ENCODE peak calls at places on chromosomes 13 and 19, in eight cellular contexts. U is AG09309, F is ovary, O is Peyer's patch, D is transverse colon, G is mesothelial cell of epicardium, L is fibroblast of the aortic adventitia, Q is dorsolateral prefrontal cortex. P is an unnamed sample.

GRCh38 chr13:73657821-73658540 is 476.2 kb downstream of the KLF12 start:
- DNase-seq in U (no peak), F (no peak), O (no peak), D (no peak), G (no peak), L (peak; percentile 70), Q (peak; percentile 69), P (no peak)

GRCh38 chr19:32436692-32437091 is 31.1 kb downstream of the DPY19L3 start:
- DNase-seq in U (no peak), F (no peak), O (no peak), D (no peak), G (no peak), L (no peak), Q (no peak), P (no peak)

GRCh38 chr13:97261254-97262015 is 39.3 kb downstream of the MBNL2 start:
- DNase-seq in U (no peak), F (no peak), O (no peak), D (no peak), G (no peak), L (no peak), Q (no peak), P (no peak)

GRCh38 chr19:5808120-5808816 is 3.4 kb downstream of the NRTN start:
- DNase-seq in U (no peak), F (no peak), O (no peak), D (no peak), G (no peak), L (no peak), Q (no peak), P (no peak)

GRCh38 chr13:31765441-31765840 is 26.1 kb downstream of the RXFP2 start:
- DNase-seq in U (peak; percentile 75), F (no peak), O (no peak), D (no peak), G (no peak), L (peak; percentile 84), Q (no peak), P (no peak)

GRCh38 chr13:42101821-42102580 is 53.6 kb downstream of the DGKH start:
- DNase-seq in U (no peak), F (no peak), O (no peak), D (no peak), G (no peak), L (no peak), Q (no peak), P (no peak)

GRCh38 chr13:31477961-31478360 is 261.4 kb upstream of the RXFP2 start:
- DNase-seq in U (peak; percentile 65), F (no peak), O (no peak), D (no peak), G (no peak), L (peak; percentile 59), Q (no peak), P (no peak)

GRCh38 chr13:82522872-82523271 is 1359.4 kb downstream of the SLITRK1 start:
- DNase-seq in U (no peak), F (no peak), O (no peak), D (no peak), G (no peak), L (no peak), Q (no peak), P (no peak)

GRCh38 chr19:34722353-34722752 is 11.7 kb upstream of the ZNF181 start:
- DNase-seq in U (no peak), F (no peak), O (no peak), D (no peak), G (no peak), L (no peak), Q (no peak), P (no peak)

GRCh38 chr13:30453727-30454126 is 12.0 kb downstream of the HMGB1 start:
- DNase-seq in U (no peak), F (no peak), O (no peak), D (no peak), G (no peak), L (no peak), Q (no peak), P (no peak)

GRCh38 chr13:30042891-30043630 is 192.6 kb upstream of the UBL3 start:
- DNase-seq in U (no peak), F (no peak), O (no peak), D (peak; percentile 41), G (no peak), L (no peak), Q (no peak), P (no peak)

GRCh38 chr13:74423434-74423833 is 289.2 kb upstream of the KLF12 start:
- DNase-seq in U (no peak), F (no peak), O (no peak), D (no peak), G (no peak), L (no peak), Q (no peak), P (no peak)

GRCh38 chr19:5823579-5824281 is 15.8 kb downstream of the FUT6 start:
- DNase-seq in U (no peak), F (no peak), O (no peak), D (peak; percentile 54), G (no peak), L (no peak), Q (no peak), P (peak; percentile 36)

GRCh38 chr13:59880468-59880867 is 283.3 kb downstream of the DIAPH3 start:
- DNase-seq in U (no peak), F (no peak), O (no peak), D (no peak), G (no peak), L (no peak), Q (no peak), P (no peak)

GRCh38 chr13:32309812-32310706 is 5.1 kb downstream of the ZAR1L start:
- DNase-seq in U (no peak), F (no peak), O (no peak), D (peak; percentile 12), G (no peak), L (peak; percentile 85), Q (no peak), P (peak; percentile 26)

GRCh38 chr13:106683179-106683578 is 115.2 kb upstream of the ARGLU1 start:
- DNase-seq in U (no peak), F (no peak), O (no peak), D (no peak), G (no peak), L (no peak), Q (no peak), P (no peak)

GRCh38 chr13:74819549-74819948 is 662.4 kb downstream of the TBC1D4 start:
- DNase-seq in U (no peak), F (no peak), O (no peak), D (no peak), G (no peak), L (peak; percentile 21), Q (no peak), P (no peak)

GRCh38 chr19:412356-413355 is 3.7 kb upstream of the C2CD4C start:
- DNase-seq in U (no peak), F (no peak), O (no peak), D (no peak), G (peak; percentile 13), L (no peak), Q (peak; percentile 31), P (no peak)

GRCh38 chr13:35992964-35993363 is 138.2 kb downstream of the DCLK1 start:
- DNase-seq in U (no peak), F (no peak), O (no peak), D (no peak), G (no peak), L (peak; percentile 32), Q (peak; percentile 67), P (no peak)

GRCh38 chr19:33235269-33235995 is 9.8 kb upstream of the SLC7A10 start:
- DNase-seq in U (peak; percentile 11), F (peak; percentile 78), O (peak; percentile 95), D (peak; percentile 87), G (no peak), L (peak; percentile 72), Q (peak; percentile 78), P (peak; percentile 94)

GRCh38 chr19:38252385-38252784 is 3.8 kb downstream of the PPP1R14A start:
- DNase-seq in U (no peak), F (no peak), O (no peak), D (no peak), G (no peak), L (no peak), Q (no peak), P (no peak)
- TF ChIP-seq CTCF in U (no peak), F (no peak), O (no peak), D (no peak), G (no peak), L (no peak), Q (no peak), P (no peak)

DNA sequence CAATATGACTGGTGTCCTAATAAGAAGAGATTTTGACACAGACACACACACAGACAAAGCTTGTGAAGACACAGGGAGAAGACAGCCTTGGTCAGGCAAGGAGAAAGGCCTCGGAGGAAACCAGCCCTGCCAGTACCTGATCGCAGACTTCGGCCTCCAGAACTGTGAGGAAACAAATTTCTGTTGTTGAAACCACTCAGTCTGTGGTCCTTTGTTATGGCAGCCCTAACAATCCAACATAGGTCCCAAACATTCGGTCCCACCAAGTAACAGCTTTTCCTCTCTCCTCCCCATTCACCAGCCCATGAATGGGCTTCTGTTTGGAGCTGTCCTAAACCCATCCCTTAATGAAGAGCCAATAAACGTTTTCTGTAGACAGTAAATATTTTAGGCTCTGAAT is 36.4 kb upstream of the UBAC2 start:
- DNase-seq in U (no peak), F (no peak), O (no peak), D (no peak), G (no peak), L (no peak), Q (no peak), P (no peak)
- TF ChIP-seq CTCF in U (no peak), F (no peak), O (no peak), D (no peak), G (no peak), L (no peak), Q (no peak), P (no peak)

GRCh38 chr19:10418281-10419199 is 1.8 kb upstream of the PDE4A start:
- DNase-seq in U (no peak), F (no peak), O (no peak), D (no peak), G (no peak), L (peak; percentile 22), Q (no peak), P (no peak)
- TF ChIP-seq CTCF in U (peak; percentile 15), F (no peak), O (no peak), D (no peak), G (no peak), L (peak; percentile 12), Q (no peak), P (no peak)

DNA sequence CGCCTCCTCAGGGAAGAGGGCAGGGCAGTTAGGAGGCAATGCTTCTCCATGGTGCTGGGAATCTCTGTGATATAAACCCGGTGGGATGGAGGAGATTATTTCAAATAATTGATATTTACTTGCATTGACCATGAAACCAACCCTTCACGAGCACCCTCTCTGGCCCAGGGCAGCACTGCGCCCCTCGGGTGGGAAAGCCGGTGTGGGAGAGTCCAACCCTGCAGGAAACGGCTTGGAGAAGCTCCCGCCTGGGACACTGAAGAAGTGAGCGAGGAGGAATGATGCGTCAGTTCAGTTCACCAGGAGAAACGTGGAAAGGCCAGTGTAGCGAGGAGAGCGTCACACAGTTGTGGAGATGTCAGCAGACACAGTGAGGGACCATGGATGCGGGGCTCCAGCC is 99.9 kb downstream of the COL4A2 start:
- DNase-seq in U (no peak), F (no peak), O (no peak), D (no peak), G (no peak), L (no peak), Q (no peak), P (no peak)
- TF ChIP-seq CTCF in U (no peak), F (no peak), O (no peak), D (no peak), G (no peak), L (no peak), Q (no peak), P (no peak)

P was measured in neural crest cell.